ENCODE peak calls at places on chromosome 10, in ten cellular contexts. X is activated naive CD8-positive, alpha-beta T cell treated with anti-CD3 and anti-CD28 coated beads, Interleukin-2, amount 50 U/mL, for 24 hours; K is mesothelial cell of epicardium; Q is HTR-8/SVneo; T is islet precursor cell; D is activated T-helper 1 cell treated with anti-CD3 and anti-CD28 coated beads, Interleukin-2, amount 50 U/mL, for 16 hours; A is stimulated activated CD8-positive, alpha-beta memory T cell treated with anti-CD3 and anti-CD28 coated beads, Interleukin-4, amount 100 ng/mL, for 1 hour; W is cardiac fibroblast; N is left cardiac atrium; S is AG09309. P is an unnamed sample.

GRCh38 chr10:78805176-78805575 is 263.6 kb upstream of the ZMIZ1 start:
- DNase-seq in X (no peak), K (no peak), Q (peak; percentile 64), T (peak; percentile 97), D (no peak), A (no peak), W (peak; percentile 81), N (peak; percentile 69), S (peak; percentile 100), P (peak; percentile 51)

GRCh38 chr10:43396928-43397624 is 11.9 kb downstream of the HNRNPF start:
- DNase-seq in X (peak; percentile 89), K (peak; percentile 55), Q (peak; percentile 90), T (peak; percentile 96), D (peak; percentile 46), A (peak; percentile 46), W (peak; percentile 81), N (peak; percentile 91), S (no peak), P (peak; percentile 86)

GRCh38 chr10:50807851-50808776 is 68.4 kb downstream of the ASAH2B start:
- DNase-seq in X (no peak), K (no peak), Q (no peak), T (peak; percentile 59), D (no peak), A (no peak), W (peak; percentile 48), N (no peak), S (no peak), P (no peak)

GRCh38 chr10:111600772-111601171 is 523.9 kb downstream of the ADRA2A start:
- DNase-seq in X (no peak), K (no peak), Q (no peak), T (no peak), D (no peak), A (no peak), W (no peak), N (no peak), S (no peak), P (no peak)

GRCh38 chr10:132516771-132517725 is 20.5 kb upstream of the INPP5A start:
- DNase-seq in X (no peak), K (peak; percentile 48), Q (peak; percentile 94), T (peak; percentile 99), D (no peak), A (no peak), W (peak; percentile 90), N (peak; percentile 95), S (peak; percentile 95), P (peak; percentile 29)

GRCh38 chr10:126205482-126206210 is 182.6 kb downstream of the ADAM12 start:
- DNase-seq in X (no peak), K (no peak), Q (no peak), T (no peak), D (no peak), A (no peak), W (no peak), N (no peak), S (no peak), P (no peak)

GRCh38 chr10:50469778-50470193 is 154.0 kb downstream of the SGMS1 start:
- DNase-seq in X (no peak), K (no peak), Q (no peak), T (no peak), D (no peak), A (no peak), W (peak; percentile 54), N (no peak), S (no peak), P (peak; percentile 1)

GRCh38 chr10:89373916-89374711 is 3.7 kb upstream of the IFIT1B start:
- DNase-seq in X (no peak), K (no peak), Q (peak; percentile 7), T (no peak), D (no peak), A (no peak), W (peak; percentile 96), N (peak; percentile 87), S (peak; percentile 91), P (no peak)

GRCh38 chr10:57579926-57580325 is 687.8 kb downstream of the IPMK start:
- DNase-seq in X (no peak), K (no peak), Q (peak; percentile 2), T (no peak), D (no peak), A (no peak), W (peak; percentile 68), N (no peak), S (no peak), P (peak; percentile 3)

GRCh38 chr10:79390551-79391229 is 43.4 kb downstream of the PPIF start:
- DNase-seq in X (no peak), K (peak; percentile 16), Q (no peak), T (peak; percentile 48), D (no peak), A (no peak), W (no peak), N (peak; percentile 33), S (no peak), P (no peak)

GRCh38 chr10:112741830-112742402 is 208.1 kb upstream of the TCF7L2 start:
- DNase-seq in X (no peak), K (no peak), Q (no peak), T (no peak), D (no peak), A (no peak), W (no peak), N (no peak), S (no peak), P (no peak)

GRCh38 chr10:72834183-72834825 is 59.2 kb upstream of the OIT3 start:
- DNase-seq in X (peak; percentile 15), K (peak; percentile 22), Q (peak; percentile 48), T (peak; percentile 63), D (no peak), A (no peak), W (peak; percentile 88), N (peak; percentile 31), S (peak; percentile 40), P (peak; percentile 76)

GRCh38 chr10:32379314-32379949 is 32.5 kb upstream of the EPC1 start:
- DNase-seq in X (no peak), K (no peak), Q (peak; percentile 54), T (no peak), D (no peak), A (no peak), W (peak; percentile 76), N (no peak), S (no peak), P (peak; percentile 92)

GRCh38 chr10:77251297-77252013 is 386.2 kb downstream of the KCNMA1 start:
- DNase-seq in X (peak; percentile 26), K (no peak), Q (peak; percentile 42), T (no peak), D (no peak), A (no peak), W (peak; percentile 64), N (no peak), S (no peak), P (no peak)

P was measured in A673.